ENCODE peak calls at places on chromosomes 2 and 18, in six cellular contexts. D is A549, J is K562, L is endothelial cell of umbilical vein, F is GM12878, X is HepG2. B is an unnamed sample.

GRCh38 chr2:77086478-77086877 is 435.7 kb downstream of the LRRTM4 start:
- DNase-seq in X (no peak), F (no peak), D (no peak), J (no peak), L (no peak), B (no peak)

GRCh38 chr2:111624401-111625156 is 259.4 kb downstream of the ANAPC1 start:
- DNase-seq in D (no peak), J (no peak), F (no peak), X (peak), L (peak), B (peak)

GRCh38 chr18:36397033-36397432 is 99.5 kb downstream of the FHOD3 start:
- DNase-seq in F (no peak), X (no peak), J (no peak), L (no peak), D (no peak), B (no peak)

GRCh38 chr2:8685697-8686358 is 4.0 kb downstream of the ID2 start:
- DNase-seq in L (peak), X (peak), F (no peak), D (peak), J (peak), B (peak)

GRCh38 chr2:197669077-197669476 is 6.3 kb downstream of the RFTN2 start:
- DNase-seq in X (no peak), L (no peak), J (no peak), F (no peak), D (no peak), B (no peak)

GRCh38 chr2:12440731-12441130 is 276.0 kb upstream of the TRIB2 start:
- DNase-seq in D (no peak), L (no peak), F (no peak), X (no peak), J (no peak), B (no peak)

GRCh38 chr2:240915526-240916335 is 9.6 kb downstream of the CROCC2 start:
- DNase-seq in F (no peak), L (no peak), X (no peak), D (no peak), J (no peak), B (no peak)

GRCh38 chr18:56639094-56639361 is 636 bp upstream of the TXNL1 start:
- DNase-seq in D (no peak), X (no peak), J (no peak), F (no peak), L (no peak), B (no peak)

GRCh38 chr2:54396107-54396506 is 60.0 kb upstream of the SPTBN1 start:
- DNase-seq in D (no peak), L (peak), F (no peak), X (no peak), J (no peak), B (peak)

GRCh38 chr2:176156959-176157498 is at the start of gene HOXD3:
- DNase-seq in X (no peak), D (no peak), L (peak), F (no peak), J (no peak), B (no peak)

GRCh38 chr2:222451270-222451674 is 26.9 kb downstream of the SGPP2 start:
- DNase-seq in D (no peak), L (no peak), F (peak), X (no peak), J (no peak), B (no peak)

GRCh38 chr2:171319164-171319810 is 114.5 kb downstream of the METTL8 start:
- DNase-seq in L (peak), J (no peak), F (peak), X (no peak), D (no peak), B (no peak)

GRCh38 chr2:73202156-73203054 is at the start of gene NOTO:
- DNase-seq in L (no peak), J (no peak), F (no peak), X (no peak), D (no peak), B (no peak)

GRCh38 chr2:191050640-191050987 is 36.6 kb upstream of the STAT1 start:
- DNase-seq in F (no peak), D (peak), J (no peak), L (no peak), X (no peak), B (no peak)

GRCh38 chr2:224252601-224253000 is 149.3 kb downstream of the FAM124B start:
- DNase-seq in D (no peak), J (no peak), F (no peak), X (no peak), L (no peak), B (no peak)

GRCh38 chr2:236240228-236240990 is 23.8 kb downstream of the ASB18 start:
- DNase-seq in F (no peak), X (no peak), L (no peak), D (no peak), J (no peak), B (no peak)

GRCh38 chr2:236871500-236872001 is 214.1 kb upstream of the COPS8 start:
- DNase-seq in L (peak), X (peak), D (peak), F (no peak), J (no peak), B (peak)

GRCh38 chr2:235501663-235502009 is 7.8 kb downstream of the AGAP1 start:
- DNase-seq in J (no peak), X (no peak), D (no peak), L (peak), F (no peak), B (peak)

GRCh38 chr18:7133181-7133580 is 15.6 kb upstream of the LAMA1 start:
- DNase-seq in D (no peak), X (no peak), L (no peak), F (no peak), J (no peak), B (no peak)

GRCh38 chr18:12074734-12075133 is 18.9 kb upstream of the ANKRD62 start:
- DNase-seq in J (peak), L (no peak), F (no peak), X (no peak), D (no peak), B (no peak)

GRCh38 chr2:166293984-166294383 is 81.8 kb downstream of the SCN9A start:
- DNase-seq in X (no peak), D (no peak), F (no peak), J (no peak), L (no peak), B (no peak)

GRCh38 chr2:141482697-141483096 is 648.1 kb downstream of the LRP1B start:
- DNase-seq in L (no peak), X (no peak), F (no peak), D (no peak), J (no peak), B (no peak)

GRCh38 chr2:105287692-105288091 is 41.8 kb downstream of the TGFBRAP1 start:
- DNase-seq in L (peak), J (peak), X (peak), F (peak), D (peak), B (peak)

GRCh38 chr18:80249217-80250093 is 2.1 kb upstream of the PARD6G start:
- DNase-seq in J (no peak), D (no peak), L (no peak), X (no peak), F (no peak), B (peak)

GRCh38 chr2:17879913-17880274 is 1.4 kb downstream of the KCNS3 start:
- DNase-seq in L (no peak), D (no peak), X (peak), J (no peak), F (no peak), B (no peak)

GRCh38 chr2:102891261-102891660 is 129.4 kb downstream of the TMEM182 start:
- DNase-seq in F (no peak), X (no peak), L (no peak), D (no peak), J (no peak), B (peak)

GRCh38 chr2:110783474-110783873 is 51.1 kb downstream of the ACOXL start:
- DNase-seq in X (no peak), L (no peak), F (no peak), D (no peak), J (no peak), B (no peak)

GRCh38 chr2:31404302-31404701 is 10.2 kb downstream of the XDH start:
- DNase-seq in X (no peak), F (no peak), L (no peak), J (no peak), D (no peak), B (no peak)

GRCh38 chr2:105042189-105042588 is 4.3 kb downstream of the MRPS9 start:
- DNase-seq in D (no peak), X (no peak), F (no peak), L (no peak), J (peak), B (no peak)

GRCh38 chr18:54802178-54802577 is 26.1 kb upstream of the RAB27B start:
- DNase-seq in F (no peak), D (no peak), L (no peak), X (peak), J (no peak), B (no peak)

GRCh38 chr2:86414996-86415395 is 26.2 kb upstream of the KDM3A start:
- DNase-seq in X (no peak), L (no peak), J (no peak), D (no peak), F (no peak), B (no peak)

GRCh38 chr2:215601990-215602721 is 166.3 kb upstream of the FN1 start:
- DNase-seq in D (no peak), L (peak), J (no peak), X (no peak), F (no peak), B (no peak)

GRCh38 chr2:133816037-133816436 is 247.8 kb upstream of the NCKAP5 start:
- DNase-seq in D (no peak), X (no peak), F (no peak), J (no peak), L (no peak), B (no peak)

GRCh38 chr2:64865073-64865830 is 123.9 kb upstream of the SLC1A4 start:
- DNase-seq in L (peak), F (no peak), J (peak), X (no peak), D (peak), B (peak)

GRCh38 chr2:68620762-68621161 is 22.6 kb upstream of the PROKR1 start:
- DNase-seq in F (no peak), L (no peak), J (no peak), X (no peak), D (no peak), B (peak)

GRCh38 chr2:199197448-199197847 is 260.3 kb downstream of the SATB2 start:
- DNase-seq in X (no peak), J (no peak), D (no peak), L (no peak), F (peak), B (peak)

DNA sequence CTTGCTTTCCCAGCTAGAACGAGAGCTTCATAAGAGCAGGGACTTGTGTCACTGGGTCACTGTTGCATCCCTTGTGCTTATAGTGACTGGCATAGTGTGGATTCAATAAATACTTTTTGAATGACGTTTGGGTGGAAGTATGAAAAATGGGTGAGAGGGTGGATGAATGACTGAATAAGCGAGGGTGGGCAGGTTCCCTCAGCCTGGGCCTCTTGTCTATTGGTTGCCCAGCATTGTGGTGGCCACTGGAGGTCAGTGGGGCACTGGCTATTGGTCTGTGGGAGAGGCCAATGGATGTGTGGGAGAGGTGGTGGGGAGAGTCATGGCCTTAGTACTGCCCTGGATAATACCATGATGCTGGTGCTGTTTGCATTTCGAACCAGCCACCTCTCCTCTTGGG is 93.8 kb upstream of the SKOR2 start:
- DNase-seq in F (no peak), X (no peak), D (no peak), L (no peak), J (no peak), B (no peak)
- TF ChIP-seq MYC in F (no peak), X (no peak), D (no peak), L (no peak), J (no peak), B (no peak)

GRCh38 chr18:644395-645004 is 13.0 kb upstream of the TYMS start:
- DNase-seq in J (no peak), D (no peak), X (peak), L (no peak), F (peak), B (peak)
- TF ChIP-seq CTCF in J (peak), D (no peak), X (no peak), L (no peak), F (no peak), B (no peak)

DNA sequence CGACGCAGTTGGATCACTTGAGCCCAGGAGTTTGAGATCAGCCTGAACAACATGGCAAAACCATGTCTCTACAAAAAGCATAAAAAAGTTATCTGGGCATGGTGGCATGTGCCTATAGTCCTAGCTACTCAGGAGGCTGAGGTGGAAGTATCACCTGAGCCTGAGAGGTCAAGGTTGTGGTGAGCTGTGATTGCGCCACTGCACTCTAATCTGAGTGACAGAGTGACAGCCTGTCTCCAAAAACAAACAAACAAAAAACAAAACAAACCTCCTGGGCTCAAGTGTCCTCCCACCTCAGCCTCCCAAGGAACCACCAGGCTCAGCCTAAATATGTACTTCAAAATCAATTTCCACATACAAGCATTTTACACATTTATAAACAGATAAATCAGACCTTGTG is 83.8 kb downstream of the STRN start:
- DNase-seq in L (no peak), X (peak), F (no peak), J (no peak), D (no peak), B (no peak)
- TF ChIP-seq MYC in L (no peak), X (no peak), F (no peak), J (no peak), D (no peak), B (no peak)

GRCh38 chr2:120546077-120546864 is 189.4 kb upstream of the GLI2 start:
- DNase-seq in J (peak), F (no peak), X (peak), D (no peak), L (no peak), B (peak)
- TF ChIP-seq CTCF in J (no peak), F (no peak), X (peak), D (no peak), L (no peak), B (no peak)

GRCh38 chr2:66122491-66122890 is 312.4 kb upstream of the MEIS1 start:
- DNase-seq in F (no peak), J (no peak), X (no peak), D (no peak), L (no peak), B (no peak)
- TF ChIP-seq MYC in F (no peak), J (no peak), X (no peak), D (no peak), L (no peak), B (no peak)

B was measured in NB4.